ENCODE peak calls at places on chromosomes 12 and 14, in seven cellular contexts. K, R, D, V, H, E and Z are unnamed samples.
A peak's percentile ranks its signal among the peaks of the same experiment; 100 is the strongest.

GRCh38 chr12:107335802-107336570 is 242.6 kb upstream of the CRY1 start:
- DNase-seq in K (no peak), R (no peak), D (no peak), V (no peak), H (no peak), E (no peak), Z (no peak)

GRCh38 chr12:108609535-108610335 is 11.9 kb upstream of the TMEM119 start:
- DNase-seq in K (no peak), R (peak; percentile 85), D (no peak), V (no peak), H (no peak), E (no peak), Z (peak; percentile 92)

GRCh38 chr12:62640910-62641448 is 174.4 kb downstream of the MON2 start:
- DNase-seq in K (peak; percentile 70), R (peak; percentile 68), D (no peak), V (no peak), H (no peak), E (peak; percentile 60), Z (peak; percentile 73)

GRCh38 chr12:48003226-48004038 is 844 bp downstream of the COL2A1 start:
- DNase-seq in K (no peak), R (no peak), D (peak; percentile 50), V (peak; percentile 49), H (no peak), E (peak; percentile 9), Z (peak; percentile 10)

GRCh38 chr12:54196396-54196795 is 7.6 kb upstream of the SMUG1 start:
- DNase-seq in K (no peak), R (no peak), D (no peak), V (no peak), H (no peak), E (no peak), Z (peak; percentile 28)

GRCh38 chr12:26701604-26702215 is 131.3 kb downstream of the ITPR2 start:
- DNase-seq in K (peak; percentile 57), R (peak; percentile 70), D (peak; percentile 37), V (no peak), H (no peak), E (peak; percentile 62), Z (peak; percentile 67)

GRCh38 chr14:64758025-64758521 is 53.8 kb downstream of the PLEKHG3 start:
- DNase-seq in K (peak; percentile 88), R (peak; percentile 66), D (no peak), V (no peak), H (no peak), E (peak; percentile 45), Z (peak; percentile 36)

GRCh38 chr14:65373011-65373670 is 39.4 kb upstream of the FUT8 start:
- DNase-seq in K (no peak), R (no peak), D (no peak), V (peak; percentile 35), H (no peak), E (no peak), Z (no peak)

GRCh38 chr14:85528882-85529585 is 910 bp upstream of the FLRT2 start:
- DNase-seq in K (peak; percentile 62), R (peak; percentile 72), D (peak; percentile 35), V (no peak), H (no peak), E (peak; percentile 10), Z (peak; percentile 86)

GRCh38 chr14:53409974-53410373 is 256.9 kb upstream of the DDHD1 start:
- DNase-seq in K (peak; percentile 31), R (peak; percentile 71), D (no peak), V (no peak), H (no peak), E (peak; percentile 77), Z (peak; percentile 83)

GRCh38 chr14:79229383-79229875 is 981.9 kb downstream of the DIO2 start:
- DNase-seq in K (peak; percentile 57), R (peak; percentile 0), D (no peak), V (no peak), H (no peak), E (no peak), Z (no peak)

GRCh38 chr12:8950702-8951478 is 1.4 kb upstream of the M6PR start:
- DNase-seq in K (no peak), R (no peak), D (no peak), V (no peak), H (no peak), E (no peak), Z (peak; percentile 12)

GRCh38 chr14:24129410-24129998 is 955 bp upstream of the FITM1 start:
- DNase-seq in K (no peak), R (no peak), D (no peak), V (no peak), H (no peak), E (no peak), Z (no peak)

GRCh38 chr14:95549656-95550585 is 15.1 kb downstream of the GLRX5 start:
- DNase-seq in K (peak; percentile 31), R (no peak), D (no peak), V (no peak), H (no peak), E (no peak), Z (no peak)

GRCh38 chr12:120230326-120230973 is 29.5 kb upstream of the RPLP0 start:
- DNase-seq in K (peak; percentile 100), R (peak; percentile 98), D (peak; percentile 80), V (peak; percentile 98), H (peak; percentile 91), E (peak; percentile 88), Z (peak; percentile 96)

GRCh38 chr12:8698132-8698829 is 490 bp downstream of the RIMKLB start:
- DNase-seq in K (peak; percentile 81), R (peak; percentile 16), D (peak; percentile 71), V (peak; percentile 78), H (no peak), E (peak; percentile 55), Z (peak; percentile 81)

GRCh38 chr12:117113231-117113630 is 14.0 kb upstream of the TESC start:
- DNase-seq in K (no peak), R (no peak), D (no peak), V (no peak), H (no peak), E (no peak), Z (no peak)

GRCh38 chr12:93968928-93969327 is 179.4 kb upstream of the PLXNC1 start:
- DNase-seq in K (no peak), R (no peak), D (no peak), V (no peak), H (no peak), E (no peak), Z (no peak)

GRCh38 chr14:97027256-97027999 is 230.2 kb downstream of the VRK1 start:
- DNase-seq in K (no peak), R (no peak), D (peak; percentile 87), V (peak; percentile 31), H (no peak), E (no peak), Z (no peak)

GRCh38 chr12:9378430-9378835 is 170.2 kb upstream of the PZP start:
- DNase-seq in K (peak; percentile 54), R (no peak), D (no peak), V (peak; percentile 63), H (no peak), E (peak; percentile 36), Z (no peak)

GRCh38 chr12:3988519-3989217 is 115.5 kb upstream of the PARP11 start:
- DNase-seq in K (no peak), R (no peak), D (no peak), V (no peak), H (no peak), E (no peak), Z (no peak)

GRCh38 chr12:26123482-26123980 is 1.3 kb downstream of the BHLHE41 start:
- DNase-seq in K (no peak), R (peak; percentile 12), D (no peak), V (no peak), H (no peak), E (no peak), Z (peak; percentile 38)

GRCh38 chr12:58139894-58140293 is 198.5 kb downstream of the ATP23 start:
- DNase-seq in K (peak; percentile 52), R (no peak), D (no peak), V (no peak), H (no peak), E (no peak), Z (no peak)

GRCh38 chr12:87922721-87923120 is 106.5 kb downstream of the C12orf50 start:
- DNase-seq in K (no peak), R (peak; percentile 52), D (no peak), V (no peak), H (no peak), E (no peak), Z (no peak)

GRCh38 chr12:122880668-122881067 is 15.3 kb downstream of the VPS37B start:
- DNase-seq in K (peak; percentile 62), R (peak; percentile 51), D (no peak), V (no peak), H (no peak), E (peak; percentile 42), Z (no peak)

GRCh38 chr14:103030741-103031565 is 26.4 kb downstream of the CDC42BPB start:
- DNase-seq in K (peak; percentile 18), R (peak; percentile 25), D (no peak), V (no peak), H (no peak), E (peak; percentile 40), Z (peak; percentile 28)

DNA sequence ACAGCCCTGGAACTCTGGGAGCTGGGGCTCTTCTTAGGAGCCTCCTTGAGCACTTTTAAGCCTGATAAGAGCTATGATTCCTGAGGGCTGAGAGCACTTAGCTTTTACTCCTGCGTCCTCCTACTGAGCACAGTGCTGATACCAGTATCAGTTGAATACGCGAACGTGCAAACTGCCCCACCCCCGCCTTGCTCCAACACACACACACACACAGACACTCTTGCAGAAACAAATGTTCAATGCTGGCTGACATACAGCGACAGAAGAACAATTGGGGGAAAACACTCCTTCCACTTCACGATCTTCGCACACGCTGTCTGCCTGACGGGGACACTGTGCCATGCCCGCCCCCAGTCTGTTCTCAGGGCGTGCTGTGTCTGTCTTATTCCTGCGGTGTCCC is 57.2 kb upstream of the DLK1 start:
- DNase-seq in K (peak; percentile 71), R (no peak), D (no peak), V (no peak), H (no peak), E (no peak), Z (no peak)
- H3K4ac ChIP-seq in K (no peak overlapping the region), R (no peak overlapping the region), D (no peak overlapping the region), V (no peak overlapping the region), H (no peak overlapping the region), E (no peak overlapping the region), Z (no peak overlapping the region)

GRCh38 chr12:5511256-5511643 is 79.3 kb downstream of the NTF3 start:
- DNase-seq in K (no peak), R (no peak), D (no peak), V (no peak), H (no peak), E (no peak), Z (no peak)
- H3K4ac ChIP-seq in K (no peak overlapping the region), R (no peak overlapping the region), D (no peak overlapping the region), V (no peak overlapping the region), H (no peak overlapping the region), E (no peak overlapping the region), Z (no peak overlapping the region)

DNA sequence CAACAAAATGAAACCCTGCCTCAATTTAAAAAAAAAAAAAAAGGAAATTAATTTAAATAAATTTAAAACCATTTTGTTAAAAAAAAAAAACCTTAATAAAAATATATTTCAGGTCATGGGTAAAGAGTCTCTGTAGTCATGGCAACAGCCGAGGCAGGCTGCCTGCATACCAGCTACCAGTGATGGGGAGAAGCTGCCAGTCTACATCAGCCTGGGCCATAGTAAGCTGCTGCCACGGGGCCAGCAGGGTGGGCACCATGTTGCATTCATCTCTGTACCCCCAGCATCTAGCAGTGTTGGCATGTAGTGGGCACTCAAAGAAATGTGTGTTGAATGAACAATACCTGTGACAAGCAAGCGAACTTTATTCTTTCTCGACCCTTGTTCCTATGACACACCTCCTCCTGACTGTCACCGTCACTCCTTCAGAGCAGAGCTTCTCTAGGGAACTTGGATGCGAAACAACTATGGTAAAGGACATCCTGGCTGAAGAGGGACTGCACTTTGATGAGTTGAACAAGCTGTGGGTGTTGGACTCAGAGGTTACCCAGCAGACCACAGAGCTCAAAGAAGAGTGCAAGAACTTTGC is 7.3 kb upstream of the AP4S1 start:
- DNase-seq in K (no peak), R (peak; percentile 4), D (no peak), V (no peak), H (no peak), E (no peak), Z (no peak)
- H3K4ac ChIP-seq in K (no peak overlapping the region), R (no peak overlapping the region), D (no peak overlapping the region), V (no peak overlapping the region), H (no peak overlapping the region), E (peak overlapping the region; percentile 93), Z (no peak overlapping the region)

GRCh38 chr12:89288959-89289358 is 63.3 kb downstream of the DUSP6 start:
- DNase-seq in K (no peak), R (no peak), D (no peak), V (no peak), H (no peak), E (no peak), Z (no peak)
- H3K4ac ChIP-seq in K (no peak overlapping the region), R (no peak overlapping the region), D (no peak overlapping the region), V (no peak overlapping the region), H (no peak overlapping the region), E (no peak overlapping the region), Z (no peak overlapping the region)